ENCODE peak calls at places on chromosomes 4 and X, in ten cellular contexts. E, O, H, I, P, L, Y, M, N and A are unnamed samples.
A peak's percentile ranks its signal among the peaks of the same experiment; 100 is the strongest.

GRCh38 chr4:48795108-48795507 is 15.0 kb upstream of the FRYL start:
- DNase-seq in E (no peak), O (no peak), H (no peak), I (no peak), P (no peak), L (no peak), Y (no peak), M (no peak), N (no peak), A (no peak)

GRCh38 chrX:33211356-33212254 is at the start of gene DMD:
- DNase-seq in E (peak; percentile 0), O (peak; percentile 84), H (no peak), I (no peak), P (no peak), L (no peak), Y (peak; percentile 3), M (no peak), N (no peak), A (no peak)

GRCh38 chr4:26248647-26249046 is 72.2 kb upstream of the RBPJ start:
- DNase-seq in E (peak; percentile 12), O (peak; percentile 88), H (peak; percentile 32), I (no peak), P (no peak), L (no peak), Y (peak; percentile 81), M (no peak), N (peak; percentile 55), A (no peak)

GRCh38 chrX:11543249-11543648 is 122.5 kb downstream of the ARHGAP6 start:
- DNase-seq in E (no peak), O (no peak), H (no peak), I (no peak), P (no peak), L (no peak), Y (peak; percentile 2), M (no peak), N (no peak), A (no peak)

GRCh38 chrX:105635794-105636193 is 186.5 kb upstream of the NRK start:
- DNase-seq in E (no peak), O (no peak), H (no peak), I (no peak), P (no peak), L (no peak), Y (peak; percentile 1), M (no peak), N (no peak), A (no peak)

GRCh38 chr4:151671541-151672059 is 89.2 kb downstream of the GATB start:
- DNase-seq in E (no peak), O (no peak), H (no peak), I (no peak), P (no peak), L (no peak), Y (no peak), M (no peak), N (no peak), A (no peak)

GRCh38 chr4:94160774-94161173 is 46.9 kb upstream of the SMARCAD1 start:
- DNase-seq in E (no peak), O (no peak), H (no peak), I (no peak), P (no peak), L (no peak), Y (no peak), M (no peak), N (no peak), A (no peak)

GRCh38 chrX:103823591-103823990 is 8.5 kb downstream of the RAB9B start:
- DNase-seq in E (no peak), O (peak; percentile 19), H (no peak), I (no peak), P (peak; percentile 51), L (no peak), Y (no peak), M (no peak), N (no peak), A (no peak)

GRCh38 chr4:152352645-152353116 is 183.2 kb downstream of the FBXW7 start:
- DNase-seq in E (peak; percentile 3), O (peak; percentile 97), H (peak; percentile 92), I (no peak), P (peak; percentile 96), L (no peak), Y (peak; percentile 96), M (peak; percentile 62), N (peak; percentile 94), A (peak; percentile 95)

GRCh38 chr4:2847297-2847871 is 3.7 kb downstream of the ADD1 start:
- DNase-seq in E (no peak), O (no peak), H (no peak), I (no peak), P (no peak), L (no peak), Y (no peak), M (no peak), N (no peak), A (no peak)

GRCh38 chr4:13481569-13481968 is 2.6 kb downstream of the RAB28 start:
- DNase-seq in E (no peak), O (peak; percentile 46), H (no peak), I (no peak), P (peak; percentile 70), L (no peak), Y (peak; percentile 29), M (no peak), N (no peak), A (no peak)

GRCh38 chrX:72021975-72022374 is 109.7 kb downstream of the RTL5 start:
- DNase-seq in E (peak; percentile 20), O (no peak), H (no peak), I (no peak), P (peak; percentile 40), L (no peak), Y (peak; percentile 6), M (peak; percentile 50), N (no peak), A (no peak)

GRCh38 chrX:150842198-150842553 is 56.3 kb downstream of the CD99L2 start:
- DNase-seq in E (no peak), O (no peak), H (peak; percentile 95), I (no peak), P (no peak), L (no peak), Y (peak; percentile 48), M (no peak), N (no peak), A (peak; percentile 95)

GRCh38 chr4:89152972-89153371 is 41.6 kb downstream of the TIGD2 start:
- DNase-seq in E (no peak), O (no peak), H (peak; percentile 74), I (peak; percentile 13), P (peak; percentile 24), L (no peak), Y (peak; percentile 96), M (no peak), N (peak; percentile 42), A (no peak)

GRCh38 chr4:155120536-155120935 is 87.9 kb upstream of the NPY2R start:
- DNase-seq in E (no peak), O (no peak), H (no peak), I (no peak), P (no peak), L (no peak), Y (no peak), M (no peak), N (no peak), A (no peak)

GRCh38 chr4:3767569-3768288 is 1.5 kb downstream of the ADRA2C start:
- DNase-seq in E (peak; percentile 22), O (no peak), H (peak; percentile 51), I (no peak), P (no peak), L (no peak), Y (no peak), M (peak; percentile 67), N (no peak), A (peak; percentile 28)

GRCh38 chr4:177453116-177453515 is 10.9 kb upstream of the AGA start:
- DNase-seq in E (no peak), O (no peak), H (no peak), I (no peak), P (no peak), L (no peak), Y (no peak), M (no peak), N (no peak), A (no peak)

GRCh38 chr4:156901871-156902270 is 69.7 kb downstream of the PDGFC start:
- DNase-seq in E (no peak), O (peak; percentile 22), H (no peak), I (no peak), P (peak; percentile 65), L (no peak), Y (no peak), M (no peak), N (no peak), A (no peak)

GRCh38 chr4:154928640-154929257 is 147.7 kb downstream of the RBM46 start:
- DNase-seq in E (peak; percentile 36), O (peak; percentile 55), H (peak; percentile 5), I (no peak), P (peak; percentile 71), L (no peak), Y (peak; percentile 2), M (no peak), N (no peak), A (no peak)

GRCh38 chr4:95191537-95191936 is 357.2 kb downstream of the UNC5C start:
- DNase-seq in E (no peak), O (no peak), H (no peak), I (no peak), P (no peak), L (no peak), Y (peak; percentile 64), M (no peak), N (no peak), A (no peak)

GRCh38 chr4:39706829-39707511 is 9.0 kb downstream of the UBE2K start:
- DNase-seq in E (no peak), O (no peak), H (no peak), I (no peak), P (peak; percentile 59), L (no peak), Y (no peak), M (no peak), N (no peak), A (no peak)

GRCh38 chr4:103032575-103032974 is 13.1 kb upstream of the SLC9B1 start:
- DNase-seq in E (peak; percentile 75), O (peak; percentile 32), H (peak; percentile 0), I (no peak), P (peak; percentile 36), L (no peak), Y (peak; percentile 45), M (peak; percentile 58), N (peak; percentile 30), A (no peak)

GRCh38 chr4:138259801-138260200 is 17.7 kb upstream of the SLC7A11 start:
- DNase-seq in E (peak; percentile 96), O (peak; percentile 64), H (no peak), I (no peak), P (peak; percentile 67), L (no peak), Y (peak; percentile 54), M (no peak), N (no peak), A (peak; percentile 28)

GRCh38 chrX:2536974-2537373 is 36.2 kb upstream of the DHRSX start:
- DNase-seq in E (peak; percentile 17), O (no peak), H (no peak), I (no peak), P (no peak), L (no peak), Y (no peak), M (no peak), N (peak; percentile 59), A (no peak)